ENCODE peak calls at places on chromosomes 5 and 9, in ten cellular contexts. W is mucosa of descending colon; Q is stomach; H is omental fat pad; J is CD4-positive, alpha-beta T cell; T is HCT116; A is colonic mucosa; C is AG09309; O is left ventricle myocardium inferior; G is cardiac fibroblast. B is an unnamed sample.

GRCh38 chr5:79864364-79864763 is 126.7 kb downstream of the MTX3 start:
- DNase-seq in H (no peak), J (no peak), C (no peak), O (no peak), T (no peak), A (no peak), Q (no peak), W (no peak), G (no peak), B (no peak)

GRCh38 chr9:104073770-104074133 is 20.4 kb upstream of the SMC2 start:
- DNase-seq in W (no peak), C (no peak), T (no peak), G (no peak), J (no peak), O (no peak), Q (no peak), A (no peak), H (no peak), B (no peak)

GRCh38 chr5:90866915-90867715 is 308.5 kb downstream of the ADGRV1 start:
- DNase-seq in A (no peak), C (peak), G (peak), W (no peak), J (no peak), T (no peak), O (no peak), Q (no peak), H (no peak), B (no peak)

GRCh38 chr9:136401173-136401922 is 1.4 kb upstream of the SNAPC4 start:
- DNase-seq in H (no peak), A (no peak), Q (no peak), W (no peak), T (no peak), G (no peak), C (no peak), O (no peak), J (no peak), B (no peak)

GRCh38 chr5:12658871-12659446 is 754.7 kb upstream of the CTNND2 start:
- DNase-seq in H (no peak), J (no peak), W (no peak), T (no peak), G (no peak), O (no peak), A (no peak), Q (no peak), C (no peak), B (no peak)

GRCh38 chr5:91024727-91025126 is 358.4 kb downstream of the ARRDC3 start:
- DNase-seq in A (no peak), G (no peak), C (no peak), O (no peak), J (no peak), T (no peak), W (no peak), H (no peak), Q (no peak), B (no peak)

GRCh38 chr5:143929486-143929885 is 117.5 kb downstream of the HMHB1 start:
- DNase-seq in A (no peak), T (no peak), H (no peak), C (no peak), W (no peak), J (no peak), Q (no peak), O (no peak), G (no peak), B (no peak)

GRCh38 chr9:108562176-108562575 is 293.6 kb downstream of the ACTL7B start:
- DNase-seq in G (peak), O (no peak), Q (no peak), T (no peak), C (no peak), W (no peak), J (no peak), A (no peak), H (no peak), B (no peak)

GRCh38 chr5:130536726-130537125 is 628.3 kb downstream of the HINT1 start:
- DNase-seq in O (no peak), G (no peak), C (no peak), T (no peak), J (no peak), W (no peak), Q (no peak), A (no peak), H (no peak), B (no peak)

GRCh38 chr5:36691993-36692392 is 85.6 kb downstream of the SLC1A3 start:
- DNase-seq in C (no peak), H (no peak), O (peak), T (no peak), Q (no peak), J (no peak), W (no peak), A (no peak), G (peak), B (no peak)

GRCh38 chr5:67059747-67060490 is 136.7 kb downstream of the CD180 start:
- DNase-seq in G (peak), A (no peak), C (no peak), O (no peak), H (no peak), T (no peak), J (no peak), W (no peak), Q (no peak), B (no peak)

GRCh38 chr5:128019391-128019790 is 64.2 kb upstream of the SLC12A2 start:
- DNase-seq in Q (no peak), H (no peak), A (no peak), T (no peak), O (no peak), J (no peak), C (no peak), W (no peak), G (no peak), B (no peak)

GRCh38 chr9:18261143-18261542 is 212.8 kb upstream of the ADAMTSL1 start:
- DNase-seq in G (no peak), J (no peak), C (no peak), O (no peak), A (no peak), Q (no peak), H (no peak), T (no peak), W (no peak), B (no peak)

GRCh38 chr9:3659647-3660046 is 133.8 kb upstream of the RFX3 start:
- DNase-seq in H (no peak), Q (no peak), C (no peak), A (no peak), G (no peak), W (no peak), O (no peak), T (no peak), J (no peak), B (no peak)

DNA sequence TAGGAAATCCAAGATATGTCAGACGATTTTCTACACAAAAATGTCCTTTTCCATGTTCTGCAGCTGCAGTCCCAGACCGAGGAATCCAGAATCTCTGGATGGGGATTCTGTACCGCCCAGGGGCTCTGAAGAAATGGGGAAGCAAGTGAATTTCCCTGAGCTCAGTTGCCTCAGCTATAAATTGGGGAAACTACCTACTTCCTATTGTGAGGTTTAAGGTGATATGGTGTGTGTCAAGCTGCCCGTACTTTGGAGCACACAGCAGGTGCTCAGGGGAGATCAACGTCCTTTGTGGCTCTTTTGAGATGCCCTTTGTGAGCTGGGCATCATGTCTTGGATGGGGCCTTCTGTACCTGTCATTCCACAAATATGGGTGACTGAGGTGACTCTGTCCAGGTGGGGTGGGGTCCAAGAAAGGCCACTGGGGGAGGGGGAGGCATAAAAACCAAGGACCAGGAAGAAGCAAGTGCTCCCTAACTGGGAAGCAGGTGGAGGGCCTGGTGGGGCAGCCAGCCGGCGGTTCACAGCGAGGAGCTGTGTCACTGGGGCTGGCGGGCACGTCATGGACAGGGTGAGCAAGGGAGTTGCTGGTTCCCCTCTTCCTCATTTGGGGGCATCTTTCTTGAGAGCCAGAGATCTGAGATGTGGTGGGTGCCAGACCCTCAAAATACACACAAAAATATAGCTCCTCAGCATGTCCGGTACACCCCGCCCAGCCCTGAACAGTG is 116.0 kb downstream of the CRB2 start:
- DNase-seq in Q (no peak), W (no peak), A (no peak), T (no peak), G (no peak), O (no peak), H (no peak), C (no peak), J (no peak), B (no peak)
- TF ChIP-seq CTCF in Q (no peak), W (no peak), A (no peak), T (no peak), G (no peak), O (no peak), H (no peak), C (no peak), J (no peak), B (no peak)

DNA sequence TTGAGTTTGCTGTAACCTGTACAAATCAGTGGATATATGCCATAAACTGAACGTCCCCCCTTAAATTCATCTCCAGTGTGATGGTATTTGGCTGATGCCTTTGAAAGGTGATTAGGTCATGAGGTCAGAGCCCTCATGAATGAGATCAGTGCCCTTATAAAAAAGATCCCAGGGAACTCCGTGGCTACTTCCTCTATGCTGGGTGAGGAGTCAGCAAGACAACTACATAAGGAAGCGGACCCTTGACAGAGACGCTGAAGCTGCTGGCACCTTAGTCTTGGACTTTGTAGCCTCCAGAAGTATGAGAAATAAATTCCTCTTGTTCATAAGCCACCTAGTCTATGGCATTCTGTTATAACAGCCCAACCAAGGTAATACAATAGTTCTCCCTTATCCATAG is 215.1 kb upstream of the ZNF608 start:
- DNase-seq in A (no peak), C (no peak), Q (no peak), O (no peak), T (no peak), J (no peak), H (no peak), W (no peak), G (no peak), B (no peak)
- TF ChIP-seq CTCF in A (no peak), C (no peak), Q (no peak), O (no peak), T (no peak), J (no peak), H (no peak), W (no peak), G (no peak), B (no peak)

DNA sequence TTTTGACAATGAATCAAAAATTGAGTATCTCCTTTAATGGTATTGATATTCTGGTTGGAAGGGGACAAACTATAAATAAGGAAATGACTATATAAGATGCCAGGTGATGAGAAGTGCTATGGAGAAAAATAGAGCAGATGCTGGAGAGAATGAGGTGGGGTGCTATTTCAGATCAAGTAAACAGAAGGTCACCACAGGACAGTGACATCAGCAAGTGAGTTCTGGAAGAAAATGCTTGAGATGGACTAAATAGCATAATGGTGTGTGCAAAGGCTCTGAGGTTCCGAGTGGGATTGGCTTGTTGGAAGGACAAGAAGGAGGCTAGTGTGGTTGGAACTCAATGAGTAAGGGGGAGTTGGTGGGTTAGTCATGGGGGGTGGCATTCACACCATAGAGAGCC is 157.5 kb upstream of the SGCD start:
- DNase-seq in A (no peak), T (no peak), Q (no peak), O (no peak), C (no peak), H (no peak), W (no peak), J (no peak), G (no peak), B (no peak)
- TF ChIP-seq CTCF in A (no peak), T (no peak), Q (no peak), O (no peak), C (no peak), H (no peak), W (no peak), J (no peak), G (no peak), B (no peak)

GRCh38 chr9:93684806-93685553 is 108.6 kb downstream of the PHF2 start:
- DNase-seq in W (no peak), C (no peak), T (no peak), H (peak), G (peak), J (no peak), A (no peak), O (no peak), Q (no peak), B (no peak)
- TF ChIP-seq CTCF in W (no peak), C (peak), T (peak), H (no peak), G (peak), J (no peak), A (no peak), O (no peak), Q (peak), B (no peak)

GRCh38 chr5:175444905-175445456 is 999 bp upstream of the DRD1 start:
- DNase-seq in C (no peak), Q (no peak), W (no peak), O (no peak), A (no peak), G (no peak), J (no peak), H (no peak), T (no peak), B (no peak)
- TF ChIP-seq CTCF in C (no peak), Q (peak), W (peak), O (peak), A (peak), G (no peak), J (peak), H (no peak), T (no peak), B (no peak)

B was measured in GM12865.